ENCODE peak calls at places on chromosome 16, in five cellular contexts. B, L, J, H and S are unnamed samples.

GRCh38 chr16:23676924-23677480 is 1.7 kb upstream of the PLK1 start:
- DNase-seq in B (no peak), L (no peak), J (no peak), H (no peak), S (no peak)

GRCh38 chr16:79261461-79261860 is 339.1 kb downstream of the MAF start:
- DNase-seq in B (no peak), L (no peak), J (no peak), H (no peak), S (no peak)

GRCh38 chr16:1281517-1281916 is 25.6 kb downstream of the TPSD1 start:
- DNase-seq in B (no peak), L (no peak), J (no peak), H (no peak), S (no peak)

GRCh38 chr16:81697886-81698635 is 81.0 kb upstream of the PLCG2 start:
- DNase-seq in B (no peak), L (no peak), J (no peak), H (no peak), S (no peak)

GRCh38 chr16:19589771-19590302 is 34.3 kb downstream of the VPS35L start:
- DNase-seq in B (no peak), L (no peak), J (no peak), H (peak), S (no peak)

GRCh38 chr16:54649846-54650245 is 280.8 kb upstream of the IRX5 start:
- DNase-seq in B (no peak), L (no peak), J (no peak), H (no peak), S (no peak)

GRCh38 chr16:16071631-16072244 is 122.3 kb downstream of the ABCC1 start:
- DNase-seq in B (no peak), L (no peak), J (no peak), H (peak), S (no peak)

GRCh38 chr16:85422374-85423185 is 190.5 kb upstream of the GSE1 start:
- DNase-seq in B (peak), L (no peak), J (no peak), H (no peak), S (no peak)

GRCh38 chr16:59067207-59067606 is 333.1 kb upstream of the GOT2 start:
- DNase-seq in B (no peak), L (no peak), J (no peak), H (no peak), S (no peak)

GRCh38 chr16:50884066-50884860 is 142.4 kb downstream of the CYLD start:
- DNase-seq in B (peak), L (no peak), J (no peak), H (no peak), S (no peak)

GRCh38 chr16:22813223-22813945 is 578 bp upstream of the HS3ST2 start:
- DNase-seq in B (peak), L (no peak), J (peak), H (no peak), S (no peak)

GRCh38 chr16:49366669-49367068 is 6.9 kb upstream of the C16orf78 start:
- DNase-seq in B (no peak), L (no peak), J (no peak), H (no peak), S (no peak)

GRCh38 chr16:2497116-2497630 is 16.6 kb upstream of the ATP6V0C start:
- DNase-seq in B (no peak), L (no peak), J (no peak), H (no peak), S (no peak)

GRCh38 chr16:66400503-66401380 is 26.4 kb upstream of the BEAN1 start:
- DNase-seq in B (no peak), L (no peak), J (no peak), H (no peak), S (no peak)

GRCh38 chr16:69283851-69284250 is 27.3 kb upstream of the VPS4A start:
- DNase-seq in B (no peak), L (no peak), J (no peak), H (no peak), S (no peak)

GRCh38 chr16:78844682-78845081 is 745.2 kb downstream of the WWOX start:
- DNase-seq in B (no peak), L (no peak), J (no peak), H (no peak), S (no peak)

GRCh38 chr16:89615596-89616090 is 2.2 kb downstream of the DPEP1 start:
- DNase-seq in B (no peak), L (no peak), J (no peak), H (no peak), S (no peak)

GRCh38 chr16:52016387-52016786 is 530.6 kb downstream of the TOX3 start:
- DNase-seq in B (no peak), L (no peak), J (no peak), H (no peak), S (no peak)

GRCh38 chr16:85946680-85947510 is 47.9 kb downstream of the IRF8 start:
- DNase-seq in B (no peak), L (no peak), J (no peak), H (no peak), S (no peak)

GRCh38 chr16:85659805-85660511 is 28.8 kb downstream of the GINS2 start:
- DNase-seq in B (no peak), L (peak), J (no peak), H (peak), S (peak)

GRCh38 chr16:81946206-81946605 is 65.1 kb downstream of the SDR42E1 start:
- DNase-seq in B (no peak), L (no peak), J (no peak), H (peak), S (no peak)

GRCh38 chr16:63890072-63890471 is 1231.8 kb downstream of the CDH11 start:
- DNase-seq in B (no peak), L (no peak), J (no peak), H (no peak), S (no peak)

GRCh38 chr16:83606486-83607030 is 201.2 kb upstream of the HSBP1 start:
- DNase-seq in B (no peak), L (peak), J (no peak), H (no peak), S (no peak)

GRCh38 chr16:17828012-17828411 is 357.3 kb upstream of the XYLT1 start:
- DNase-seq in B (no peak), L (no peak), J (no peak), H (no peak), S (no peak)